ENCODE peak calls at places on chromosomes 1 and 21, in seven cellular contexts. D is germinal center; A is T-cell; Y is MG63; O is natural killer cell treated with Interleukin-12 subunit alpha and Interleukin-12 subunit beta and Interleukin-15 and Interleukin-18, amount 100 ng/mL, for 72 hours; I is stimulated activated CD8-positive, alpha-beta memory T cell treated with anti-CD3 and anti-CD28 coated beads, Interleukin-4, amount 100 ng/mL, for 24 hours; N is IMR-90. J is an unnamed sample.

GRCh38 chr1:58748625-58749198 is 35.1 kb downstream of the JUN start:
- DNase-seq in D (no peak), A (no peak), Y (no peak), O (no peak), I (no peak), N (no peak), J (no peak)

GRCh38 chr21:46217511-46218196 is 10.9 kb downstream of the LSS start:
- DNase-seq in D (no peak), A (no peak), Y (no peak), O (no peak), I (no peak), N (no peak), J (no peak)

GRCh38 chr1:179714623-179715022 is 28.5 kb upstream of the FAM163A start:
- DNase-seq in D (no peak), A (no peak), Y (no peak), O (no peak), I (no peak), N (no peak), J (no peak)

GRCh38 chr21:36185498-36185897 is 28.9 kb downstream of the DOP1B start:
- DNase-seq in D (no peak), A (no peak), Y (no peak), O (no peak), I (no peak), N (no peak), J (no peak)

GRCh38 chr1:228791782-228792181 is 56.5 kb downstream of the RHOU start:
- DNase-seq in D (no peak), A (no peak), Y (no peak), O (no peak), I (no peak), N (no peak), J (no peak)

GRCh38 chr1:228767636-228768344 is 32.5 kb downstream of the RHOU start:
- DNase-seq in D (no peak), A (no peak), Y (no peak), O (no peak), I (no peak), N (no peak), J (no peak)

GRCh38 chr1:231062500-231063270 is 22.6 kb upstream of the FAM89A start:
- DNase-seq in D (no peak), A (no peak), Y (no peak), O (no peak), I (no peak), N (peak; percentile 68), J (no peak)

GRCh38 chr1:29280780-29281131 is 44.4 kb downstream of the PTPRU start:
- DNase-seq in D (no peak), A (no peak), Y (no peak), O (no peak), I (no peak), N (peak; percentile 59), J (no peak)

GRCh38 chr1:163241716-163242115 is 39.0 kb upstream of the RGS5 start:
- DNase-seq in D (no peak), A (no peak), Y (no peak), O (no peak), I (no peak), N (no peak), J (no peak)

J was measured in MM.1S.